ENCODE peak calls at places on chromosomes 6 and 20, in seven cellular contexts. One of them, this sample, is unnamed.

GRCh38 chr20:57560554-57561355 is at the start of gene PCK1:
- DNase-seq in AG10803: no peak
- DNase-seq in H9: no peak
- DNase-seq in dorsolateral prefrontal cortex: no peak
- DNase-seq in nephron progenitor cell: no peak
- DNase-seq in RWPE1: peak
- DNase-seq in progenitor cell of endocrine pancreas: no peak
- DNase-seq in this sample: peak

GRCh38 chr6:3268680-3269079 is 9.9 kb downstream of the PSMG4 start:
- DNase-seq in AG10803: no peak
- DNase-seq in H9: no peak
- DNase-seq in dorsolateral prefrontal cortex: no peak
- DNase-seq in nephron progenitor cell: no peak
- DNase-seq in RWPE1: no peak
- DNase-seq in progenitor cell of endocrine pancreas: no peak
- DNase-seq in this sample: no peak

GRCh38 chr20:62308102-62308822 is 5.5 kb downstream of the ADRM1 start:
- DNase-seq in AG10803: no peak
- DNase-seq in H9: no peak
- DNase-seq in dorsolateral prefrontal cortex: no peak
- DNase-seq in nephron progenitor cell: no peak
- DNase-seq in RWPE1: no peak
- DNase-seq in progenitor cell of endocrine pancreas: no peak
- DNase-seq in this sample: no peak

GRCh38 chr6:101226677-101227135 is 166.8 kb upstream of the GRIK2 start:
- DNase-seq in AG10803: no peak
- DNase-seq in H9: peak
- DNase-seq in dorsolateral prefrontal cortex: no peak
- DNase-seq in nephron progenitor cell: peak
- DNase-seq in RWPE1: peak
- DNase-seq in progenitor cell of endocrine pancreas: peak
- DNase-seq in this sample: peak

GRCh38 chr20:46699651-46700359 is 9.6 kb upstream of the SLC2A10 start:
- DNase-seq in AG10803: peak
- DNase-seq in H9: no peak
- DNase-seq in dorsolateral prefrontal cortex: no peak
- DNase-seq in nephron progenitor cell: no peak
- DNase-seq in RWPE1: peak
- DNase-seq in progenitor cell of endocrine pancreas: no peak
- DNase-seq in this sample: peak

GRCh38 chr6:123635567-123635966 is 1.2 kb downstream of the TRDN start:
- DNase-seq in AG10803: no peak
- DNase-seq in H9: no peak
- DNase-seq in dorsolateral prefrontal cortex: no peak
- DNase-seq in nephron progenitor cell: no peak
- DNase-seq in RWPE1: no peak
- DNase-seq in progenitor cell of endocrine pancreas: no peak
- DNase-seq in this sample: no peak

GRCh38 chr6:44662461-44663121 is 275.1 kb downstream of the CDC5L start:
- DNase-seq in AG10803: peak
- DNase-seq in H9: peak
- DNase-seq in dorsolateral prefrontal cortex: no peak
- DNase-seq in nephron progenitor cell: no peak
- DNase-seq in RWPE1: no peak
- DNase-seq in progenitor cell of endocrine pancreas: no peak
- DNase-seq in this sample: peak

GRCh38 chr6:96784650-96785049 is 52.6 kb downstream of the GPR63 start:
- DNase-seq in AG10803: no peak
- DNase-seq in H9: no peak
- DNase-seq in dorsolateral prefrontal cortex: no peak
- DNase-seq in nephron progenitor cell: no peak
- DNase-seq in RWPE1: no peak
- DNase-seq in progenitor cell of endocrine pancreas: no peak
- DNase-seq in this sample: no peak

GRCh38 chr20:59752101-59752586 is 147.8 kb downstream of the PHACTR3 start:
- DNase-seq in AG10803: peak
- DNase-seq in H9: no peak
- DNase-seq in dorsolateral prefrontal cortex: no peak
- DNase-seq in nephron progenitor cell: no peak
- DNase-seq in RWPE1: no peak
- DNase-seq in progenitor cell of endocrine pancreas: no peak
- DNase-seq in this sample: no peak

GRCh38 chr6:168232989-168233874 is 86.3 kb downstream of the DACT2 start:
- DNase-seq in AG10803: no peak
- DNase-seq in H9: no peak
- DNase-seq in dorsolateral prefrontal cortex: no peak
- DNase-seq in nephron progenitor cell: no peak
- DNase-seq in RWPE1: no peak
- DNase-seq in progenitor cell of endocrine pancreas: no peak
- DNase-seq in this sample: no peak
- TF ChIP-seq CTCF in AG10803: no peak
- TF ChIP-seq CTCF in H9: peak
- TF ChIP-seq CTCF in dorsolateral prefrontal cortex: no peak
- TF ChIP-seq CTCF in nephron progenitor cell: no peak
- TF ChIP-seq CTCF in RWPE1: no peak
- TF ChIP-seq CTCF in progenitor cell of endocrine pancreas: no peak
- TF ChIP-seq CTCF in this sample: peak

GRCh38 chr6:34867484-34867883 is 20.4 kb downstream of the TAF11 start:
- DNase-seq in AG10803: no peak
- DNase-seq in H9: no peak
- DNase-seq in dorsolateral prefrontal cortex: no peak
- DNase-seq in nephron progenitor cell: no peak
- DNase-seq in RWPE1: no peak
- DNase-seq in progenitor cell of endocrine pancreas: no peak
- DNase-seq in this sample: peak
- TF ChIP-seq CTCF in AG10803: peak
- TF ChIP-seq CTCF in H9: peak
- TF ChIP-seq CTCF in dorsolateral prefrontal cortex: no peak
- TF ChIP-seq CTCF in nephron progenitor cell: no peak
- TF ChIP-seq CTCF in RWPE1: no peak
- TF ChIP-seq CTCF in progenitor cell of endocrine pancreas: no peak
- TF ChIP-seq CTCF in this sample: peak

DNA sequence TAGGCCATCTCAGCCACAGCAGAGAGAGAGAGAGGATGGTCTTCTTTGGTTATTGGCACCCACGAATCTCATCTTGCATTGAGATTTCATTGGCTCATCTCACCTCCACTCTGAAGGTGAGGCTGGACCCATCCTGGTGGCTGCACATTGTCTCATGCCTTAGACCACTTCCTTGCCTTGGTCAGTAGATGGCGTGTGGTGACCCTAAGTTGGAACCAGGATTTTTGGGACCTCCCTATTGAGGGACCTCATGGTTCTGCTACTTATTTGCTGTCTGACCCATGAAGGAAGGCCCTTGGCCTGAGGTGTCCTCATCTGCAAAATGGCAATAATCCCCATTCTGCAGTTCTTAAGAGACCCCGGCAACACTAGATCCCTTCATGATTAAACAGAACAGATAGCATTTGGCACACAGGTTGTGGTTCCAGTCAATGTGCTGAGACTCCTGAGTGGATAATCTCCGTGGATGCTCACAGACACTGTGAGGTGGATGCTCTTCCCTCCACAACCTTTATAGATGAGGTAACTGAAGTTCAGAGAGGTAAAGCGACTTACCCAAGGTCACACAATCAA is 21.5 kb upstream of the AAR2 start:
- DNase-seq in AG10803: peak
- DNase-seq in H9: peak
- DNase-seq in dorsolateral prefrontal cortex: no peak
- DNase-seq in nephron progenitor cell: no peak
- DNase-seq in RWPE1: peak
- DNase-seq in progenitor cell of endocrine pancreas: no peak
- DNase-seq in this sample: peak
- TF ChIP-seq CTCF in AG10803: peak
- TF ChIP-seq CTCF in H9: peak
- TF ChIP-seq CTCF in dorsolateral prefrontal cortex: peak
- TF ChIP-seq CTCF in nephron progenitor cell: peak
- TF ChIP-seq CTCF in RWPE1: peak
- TF ChIP-seq CTCF in progenitor cell of endocrine pancreas: peak
- TF ChIP-seq CTCF in this sample: peak

DNA sequence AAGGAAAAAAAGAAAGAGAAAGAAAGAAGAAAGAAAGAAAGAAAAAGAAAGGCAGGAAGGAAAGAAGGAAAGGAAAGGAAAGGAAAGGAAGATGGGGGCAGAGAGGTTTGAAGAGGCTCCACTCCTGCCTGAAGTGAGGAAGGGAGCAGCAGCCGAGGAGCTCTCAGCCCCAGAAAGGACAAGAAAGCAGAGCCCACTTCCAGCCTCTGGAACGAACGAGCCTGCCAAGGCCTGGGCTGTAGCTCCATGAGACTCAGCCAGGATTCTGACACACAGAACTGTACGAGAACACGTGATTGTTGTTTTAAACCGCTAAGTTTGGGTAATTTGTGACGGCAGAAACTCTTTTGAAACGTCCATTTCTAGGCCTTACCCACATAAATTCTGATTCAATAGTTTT is 69.4 kb downstream of the TTLL2 start:
- DNase-seq in AG10803: no peak
- DNase-seq in H9: no peak
- DNase-seq in dorsolateral prefrontal cortex: no peak
- DNase-seq in nephron progenitor cell: no peak
- DNase-seq in RWPE1: no peak
- DNase-seq in progenitor cell of endocrine pancreas: no peak
- DNase-seq in this sample: no peak
- TF ChIP-seq CTCF in AG10803: no peak
- TF ChIP-seq CTCF in H9: no peak
- TF ChIP-seq CTCF in dorsolateral prefrontal cortex: no peak
- TF ChIP-seq CTCF in nephron progenitor cell: no peak
- TF ChIP-seq CTCF in RWPE1: no peak
- TF ChIP-seq CTCF in progenitor cell of endocrine pancreas: no peak
- TF ChIP-seq CTCF in this sample: no peak

This sample was measured in choroid plexus epithelial cell.